ENCODE peak calls at places on chromosomes 1 and 21, in four cellular contexts. V is lower leg skin, K is right atrium auricular region, Y is glutamatergic neuron. B is an unnamed sample.

GRCh38 chr1:204357551-204357950 is 2.2 kb downstream of the PLEKHA6 start:
- DNase-seq in V (no peak), K (peak), Y (peak), B (no peak)

GRCh38 chr1:16114527-16115467 is 41.1 kb downstream of the EPHA2 start:
- DNase-seq in V (no peak), K (no peak), Y (no peak), B (no peak)

GRCh38 chr21:27043377-27043776 is 76.5 kb upstream of the ADAMTS5 start:
- DNase-seq in K (no peak), Y (no peak), V (no peak), B (no peak)

GRCh38 chr1:227729881-227730629 is 5.0 kb downstream of the JMJD4 start:
- DNase-seq in K (no peak), Y (peak), V (no peak), B (peak)

GRCh38 chr1:37602750-37603694 is 7.3 kb upstream of the GNL2 start:
- DNase-seq in Y (peak), K (no peak), V (no peak), B (peak)

GRCh38 chr1:156123356-156124196 is 9.1 kb downstream of the LMNA start:
- DNase-seq in K (peak), V (peak), Y (no peak), B (peak)

GRCh38 chr1:54132485-54132884 is 20.3 kb downstream of the CDCP2 start:
- DNase-seq in K (no peak), V (no peak), Y (no peak), B (no peak)

GRCh38 chr1:101191049-101191448 is 45.8 kb upstream of the S1PR1 start:
- DNase-seq in V (no peak), K (no peak), Y (no peak), B (no peak)

GRCh38 chr1:83883979-83884378 is 115.0 kb downstream of the TTLL7 start:
- DNase-seq in Y (no peak), K (no peak), V (no peak), B (no peak)

GRCh38 chr1:86318431-86318830 is 77.7 kb downstream of the ODF2L start:
- DNase-seq in V (no peak), Y (no peak), K (no peak), B (no peak)

GRCh38 chr1:81113688-81114087 is 687.0 kb upstream of the ADGRL2 start:
- DNase-seq in Y (no peak), K (no peak), V (no peak), B (no peak)

GRCh38 chr1:54401799-54402198 is 4.4 kb downstream of the SSBP3 start:
- DNase-seq in Y (no peak), K (no peak), V (no peak), B (no peak)

GRCh38 chr21:45012661-45013270 is 61.6 kb upstream of the ADARB1 start:
- DNase-seq in K (no peak), Y (no peak), V (no peak), B (no peak)

GRCh38 chr1:116886532-116886931 is 23.2 kb upstream of the PTGFRN start:
- DNase-seq in V (no peak), Y (no peak), K (no peak), B (no peak)

GRCh38 chr1:225883616-225884265 is 1.6 kb upstream of the TMEM63A start:
- DNase-seq in V (no peak), Y (no peak), K (no peak), B (no peak)
- TF ChIP-seq CTCF in V (no peak), Y (no peak), K (no peak), B (no peak)

GRCh38 chr1:194102607-194103006 is 916.2 kb upstream of the B3GALT2 start:
- DNase-seq in V (no peak), K (no peak), Y (no peak), B (no peak)
- TF ChIP-seq CTCF in V (no peak), K (no peak), Y (no peak), B (no peak)

GRCh38 chr1:90127288-90127953 is 132.5 kb downstream of the ZNF326 start:
- DNase-seq in K (no peak), Y (no peak), V (no peak), B (no peak)

GRCh38 chr1:90132306-90132705 is 137.4 kb downstream of the ZNF326 start:
- DNase-seq in Y (no peak), V (no peak), K (no peak), B (no peak)

GRCh38 chr1:90135306-90135705 is 140.4 kb downstream of the ZNF326 start:
- DNase-seq in V (no peak), Y (no peak), K (no peak), B (no peak)

DNA sequence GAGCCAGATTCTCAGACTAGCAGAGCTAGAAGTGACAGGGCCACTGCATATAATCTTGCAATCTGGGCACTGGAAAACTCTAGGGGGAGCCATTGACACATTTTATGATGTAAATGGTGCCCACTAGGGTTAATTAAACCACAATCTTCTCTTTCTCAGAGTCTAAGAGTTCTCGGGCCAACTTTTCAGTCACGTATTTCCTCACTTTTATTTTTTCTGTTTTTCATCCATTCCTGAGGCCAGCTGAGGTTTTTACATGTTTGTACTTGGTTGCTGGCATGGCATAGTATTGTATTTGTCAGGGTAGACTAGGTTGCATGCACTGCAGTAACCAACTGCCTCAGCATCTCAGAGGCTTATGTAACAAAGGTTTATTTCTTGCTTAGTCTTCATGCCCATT is 138.2 kb downstream of the ZNF326 start:
- DNase-seq in Y (no peak), V (no peak), K (no peak), B (peak)
- TF ChIP-seq CTCF in Y (peak), V (no peak), K (peak), B (peak)

GRCh38 chr1:11364170-11364569 is 91.2 kb downstream of the UBIAD1 start:
- DNase-seq in Y (no peak), V (no peak), K (no peak), B (no peak)
- TF ChIP-seq CTCF in Y (peak), V (no peak), K (no peak), B (peak)

GRCh38 chr1:20643080-20643479 is 9.8 kb downstream of the PINK1 start:
- DNase-seq in Y (no peak), K (no peak), V (no peak), B (no peak)

GRCh38 chr1:20641986-20642385 is 8.7 kb downstream of the PINK1 start:
- DNase-seq in Y (no peak), K (no peak), V (no peak), B (no peak)

GRCh38 chr1:20648438-20648837 is 12.7 kb downstream of the DDOST start:
- DNase-seq in K (no peak), Y (no peak), V (no peak), B (no peak)

GRCh38 chr1:20644416-20644815 is 11.2 kb downstream of the PINK1 start:
- DNase-seq in V (no peak), K (no peak), Y (no peak), B (no peak)

DNA sequence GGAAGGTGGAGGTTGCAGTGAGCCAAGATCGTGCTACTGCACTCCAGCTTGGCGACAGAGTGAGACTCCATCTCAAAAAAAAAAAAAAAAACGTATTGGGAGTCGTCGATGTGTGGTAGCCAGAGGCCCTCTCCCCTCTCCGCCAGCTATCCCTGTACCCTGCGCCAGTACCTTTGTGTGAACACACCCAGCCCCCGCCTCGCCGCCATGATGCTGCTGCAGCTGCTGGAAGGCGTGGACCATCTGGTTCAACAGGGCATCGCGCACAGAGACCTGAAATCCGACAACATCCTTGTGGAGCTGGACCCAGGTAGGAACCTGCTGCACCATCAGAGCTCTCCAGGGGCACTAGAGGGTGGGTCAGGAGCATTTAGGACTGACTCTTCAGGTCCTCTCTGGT is 12.2 kb downstream of the PINK1 start:
- DNase-seq in Y (no peak), V (no peak), K (no peak), B (no peak)
- TF ChIP-seq CTCF in Y (no peak), V (no peak), K (no peak), B (no peak)

GRCh38 chr1:111734426-111734825 is 4.8 kb downstream of the INKA2 start:
- DNase-seq in V (no peak), Y (no peak), K (no peak), B (no peak)

GRCh38 chr1:111733996-111734369 is 5.2 kb downstream of the INKA2 start:
- DNase-seq in V (no peak), Y (no peak), K (no peak), B (no peak)

GRCh38 chr1:111735858-111736544 is 3.2 kb downstream of the INKA2 start:
- DNase-seq in K (peak), Y (peak), V (no peak), B (no peak)

GRCh38 chr1:111736548-111737215 is 2.5 kb downstream of the INKA2 start:
- DNase-seq in K (peak), V (no peak), Y (no peak), B (no peak)

GRCh38 chr1:111735321-111735720 is 3.9 kb downstream of the INKA2 start:
- DNase-seq in K (no peak), V (no peak), Y (no peak), B (no peak)
- TF ChIP-seq CTCF in K (no peak), V (no peak), Y (no peak), B (no peak)

DNA sequence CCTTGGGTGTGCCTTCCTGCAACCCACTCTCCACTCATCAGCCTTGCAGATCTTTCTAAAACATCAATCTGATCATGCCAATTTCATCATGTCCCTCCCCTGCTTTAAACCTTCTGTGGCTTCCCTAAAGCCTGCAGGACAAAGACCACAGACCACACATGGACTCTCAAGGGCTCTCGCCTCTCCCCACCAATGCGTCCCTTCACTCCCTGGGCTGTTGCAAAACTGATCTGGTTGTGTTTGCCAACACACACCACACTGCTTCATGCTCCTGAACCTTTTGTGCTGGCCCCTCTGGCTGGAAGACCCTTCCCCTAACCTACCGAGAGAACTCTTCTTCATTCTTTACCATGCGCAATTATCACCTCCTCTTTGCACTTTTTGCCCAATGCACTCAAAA is 72.4 kb downstream of the ITPKB start:
- DNase-seq in V (no peak), K (no peak), Y (no peak), B (no peak)
- TF ChIP-seq CTCF in V (no peak), K (no peak), Y (no peak), B (no peak)

GRCh38 chr1:4060850-4061249 is 160.8 kb upstream of the C1orf174 start:
- DNase-seq in K (peak), Y (no peak), V (no peak), B (no peak)
- TF ChIP-seq CTCF in K (no peak), Y (no peak), V (no peak), B (no peak)

GRCh38 chr1:40039245-40039756 is 1.2 kb upstream of the CAP1 start:
- DNase-seq in V (no peak), K (no peak), Y (no peak), B (no peak)
- TF ChIP-seq CTCF in V (no peak), K (peak), Y (no peak), B (peak)

B was measured in neural crest cell.